ENCODE peak calls at places on chromosomes 16 and 17, in six cellular contexts. L, S, B, T, O and D are unnamed samples.

GRCh38 chr16:50384500-50385122 is 15.8 kb upstream of the BRD7 start:
- DNase-seq in L (no peak), T (no peak), B (no peak), S (no peak), O (no peak), D (no peak)

GRCh38 chr17:6853764-6854442 is 22.4 kb upstream of the TEKT1 start:
- DNase-seq in L (no peak), S (peak), B (peak), O (no peak), T (no peak), D (no peak)

GRCh38 chr17:41906465-41907184 is 12.1 kb downstream of the ACLY start:
- DNase-seq in O (no peak), S (no peak), L (no peak), T (no peak), B (no peak), D (no peak)

GRCh38 chr16:54242199-54242598 is 44.4 kb downstream of the IRX3 start:
- DNase-seq in T (peak), L (peak), O (no peak), S (peak), B (no peak), D (no peak)

GRCh38 chr16:85164838-85165516 is 52.7 kb upstream of the CIBAR2 start:
- DNase-seq in T (no peak), S (no peak), L (no peak), O (no peak), B (no peak), D (no peak)

GRCh38 chr17:27663862-27664605 is 33.0 kb downstream of the LGALS9 start:
- DNase-seq in L (no peak), O (no peak), S (no peak), B (no peak), T (no peak), D (no peak)

GRCh38 chr16:54288592-54289241 is 2.1 kb upstream of the IRX3 start:
- DNase-seq in T (no peak), O (peak), S (no peak), L (no peak), B (no peak), D (no peak)

GRCh38 chr17:80833952-80834895 is 157.4 kb upstream of the CHMP6 start:
- DNase-seq in L (peak), O (peak), B (no peak), T (no peak), S (no peak), D (no peak)

GRCh38 chr16:74874123-74874522 is 99.5 kb upstream of the FA2H start:
- DNase-seq in T (no peak), L (no peak), S (no peak), O (no peak), B (no peak), D (no peak)

GRCh38 chr16:84117482-84117843 is 721 bp upstream of the MBTPS1 start:
- DNase-seq in L (peak), O (no peak), S (no peak), T (peak), B (no peak), D (no peak)

GRCh38 chr16:78494674-78495073 is 395.2 kb downstream of the WWOX start:
- DNase-seq in S (no peak), T (no peak), L (no peak), B (no peak), O (no peak), D (no peak)

GRCh38 chr17:78977992-78978973 is 1.4 kb downstream of the LGALS3BP start:
- DNase-seq in S (no peak), L (no peak), B (no peak), T (no peak), O (no peak), D (no peak)